ENCODE peak calls at places on chromosomes 2 and 18, in nine cellular contexts. V is CD4-positive, alpha-beta memory T cell; C is upper lobe of right lung; D is K562; E is PC-9; W is small intestine; F is mammary epithelial cell; Q is psoas muscle; S is naive thymus-derived CD4-positive, alpha-beta T cell. N is an unnamed sample.

GRCh38 chr2:180647651-180648050 is 332.8 kb upstream of the UBE2E3 start:
- DNase-seq in F (no peak), Q (no peak), C (no peak), S (no peak), W (no peak), D (no peak), V (no peak), E (no peak), N (no peak)

GRCh38 chr2:240460781-240461431 is 25.4 kb downstream of the GPC1 start:
- DNase-seq in S (no peak), W (no peak), E (no peak), C (peak; percentile 57), D (no peak), F (no peak), V (no peak), Q (peak; percentile 52), N (no peak)

GRCh38 chr2:171598713-171599319 is 76.5 kb downstream of the CYBRD1 start:
- DNase-seq in E (peak; percentile 47), F (peak; percentile 51), V (peak; percentile 54), S (peak; percentile 33), D (peak; percentile 82), Q (no peak), C (no peak), W (peak; percentile 76), N (peak; percentile 74)

GRCh38 chr2:140650825-140651224 is 1480.0 kb downstream of the LRP1B start:
- DNase-seq in Q (no peak), E (no peak), W (no peak), D (no peak), F (peak; percentile 33), S (no peak), V (no peak), C (no peak), N (no peak)

GRCh38 chr18:24342347-24342746 is 55.3 kb downstream of the OSBPL1A start:
- DNase-seq in W (no peak), D (no peak), E (no peak), C (no peak), V (no peak), S (no peak), F (no peak), Q (no peak), N (no peak)

GRCh38 chr2:104938226-104938941 is 84.5 kb downstream of the POU3F3 start:
- DNase-seq in S (no peak), E (no peak), C (no peak), V (no peak), W (no peak), Q (no peak), F (no peak), D (no peak), N (no peak)

GRCh38 chr2:40410695-40411094 is 41.2 kb downstream of the SLC8A1 start:
- DNase-seq in F (no peak), Q (no peak), W (no peak), E (no peak), C (no peak), D (no peak), V (no peak), S (no peak), N (no peak)

GRCh38 chr2:218003265-218003950 is 613 bp upstream of the TNS1 start:
- DNase-seq in V (no peak), Q (no peak), E (no peak), W (no peak), C (no peak), D (no peak), F (no peak), S (no peak), N (no peak)

GRCh38 chr2:181813963-181814565 is 77.5 kb upstream of the ITPRID2 start:
- DNase-seq in C (no peak), D (no peak), V (no peak), S (no peak), Q (no peak), F (no peak), E (no peak), W (no peak), N (peak; percentile 34)

GRCh38 chr2:163808406-163808805 is 72.6 kb upstream of the FIGN start:
- DNase-seq in W (no peak), Q (no peak), E (no peak), S (no peak), F (no peak), D (no peak), C (no peak), V (no peak), N (no peak)

DNA sequence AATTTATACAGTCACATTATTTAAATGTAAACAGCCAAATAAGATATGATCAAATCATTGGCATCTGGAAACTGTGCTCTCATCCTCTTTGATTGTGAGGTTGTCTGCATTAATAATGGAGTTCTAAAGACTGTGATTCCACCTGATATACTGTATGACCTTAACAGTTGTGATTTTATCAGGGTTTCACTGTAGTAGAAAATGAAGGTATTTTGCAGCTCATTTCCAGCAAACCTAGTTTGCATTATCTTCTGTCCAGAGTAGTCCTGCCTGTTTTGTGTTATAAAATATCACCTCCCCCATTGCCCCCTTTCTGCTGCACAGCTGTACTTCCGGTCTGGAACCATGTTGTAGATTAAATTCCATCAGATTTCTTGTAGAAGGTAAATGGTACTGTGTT is 731.6 kb upstream of the FANCL start:
- DNase-seq in S (no peak), V (no peak), C (no peak), Q (no peak), E (no peak), W (no peak), D (no peak), F (no peak), N (no peak)
- H3K27me3 ChIP-seq in S (peaks cover 2% of the 10 kb centered on the region), V (no peaks in the 10 kb centered on the region), C (no peaks in the 10 kb centered on the region), Q (no peaks in the 10 kb centered on the region), E (peaks cover 47% of the 10 kb centered on the region), W (no peaks in the 10 kb centered on the region), D (no peaks in the 10 kb centered on the region), F (no peaks in the 10 kb centered on the region), N (no peaks in the 10 kb centered on the region)

GRCh38 chr2:64860321-64860751 is 128.9 kb upstream of the SLC1A4 start:
- DNase-seq in F (no peak), W (no peak), V (no peak), Q (peak; percentile 57), D (no peak), E (no peak), S (no peak), C (no peak), N (peak; percentile 56)
- H3K27ac ChIP-seq in F (no peak overlapping the region), W (peak overlapping the region; percentile 89), V (no peak overlapping the region), Q (peak overlapping the region; percentile 93), D (peak overlapping the region; percentile 67), E (peak overlapping the region; percentile 86), S (no peak overlapping the region), C (peak overlapping the region; percentile 96), N (peak overlapping the region; percentile 99)

GRCh38 chr2:174326880-174327558 is 7.7 kb upstream of the SP9 start:
- DNase-seq in S (no peak), C (no peak), E (no peak), Q (no peak), F (no peak), D (peak; percentile 8), W (no peak), V (peak; percentile 36), N (no peak)

GRCh38 chr2:174327559-174327897 is 7.2 kb upstream of the SP9 start:
- DNase-seq in C (no peak), D (peak; percentile 7), Q (no peak), W (no peak), V (peak; percentile 14), E (no peak), S (no peak), F (no peak), N (no peak)

GRCh38 chr2:174325932-174326879 is 8.5 kb upstream of the SP9 start:
- DNase-seq in F (no peak), D (peak; percentile 86), Q (peak; percentile 57), S (peak; percentile 40), E (no peak), W (no peak), V (peak; percentile 24), C (no peak), N (no peak)

GRCh38 chr2:174325373-174325772 is 9.4 kb upstream of the SP9 start:
- DNase-seq in S (no peak), F (no peak), C (no peak), Q (no peak), E (no peak), W (no peak), V (no peak), D (peak; percentile 27), N (no peak)

GRCh38 chr2:174322139-174322538 is 12.6 kb upstream of the SP9 start:
- DNase-seq in D (peak; percentile 24), W (no peak), C (no peak), E (no peak), Q (no peak), F (no peak), S (no peak), V (no peak), N (no peak)
- H3K27me3 ChIP-seq in D (peaks cover 22% of the 10 kb centered on the region), W (peaks cover 18% of the 10 kb centered on the region), C (peaks cover 55% of the 10 kb centered on the region), E (peaks cover 6% of the 10 kb centered on the region), Q (peaks cover 4% of the 10 kb centered on the region), F (peaks cover 11% of the 10 kb centered on the region), S (peaks cover 26% of the 10 kb centered on the region), V (peaks cover 20% of the 10 kb centered on the region), N (peaks cover 21% of the 10 kb centered on the region)

GRCh38 chr2:55926974-55927373 is 3.4 kb upstream of the EFEMP1 start:
- DNase-seq in W (no peak), V (no peak), C (no peak), D (no peak), S (no peak), E (no peak), Q (no peak), F (no peak), N (no peak)

GRCh38 chr2:55926246-55926645 is 2.7 kb upstream of the EFEMP1 start:
- DNase-seq in E (no peak), W (no peak), Q (no peak), F (no peak), V (no peak), D (no peak), C (no peak), S (no peak), N (no peak)

GRCh38 chr2:55922488-55922887 is 1.1 kb downstream of the EFEMP1 start:
- DNase-seq in C (no peak), Q (no peak), D (no peak), F (peak; percentile 45), W (no peak), E (no peak), V (no peak), S (no peak), N (no peak)

GRCh38 chr2:55923978-55924325 is 370 bp upstream of the EFEMP1 start:
- DNase-seq in F (no peak), V (no peak), Q (no peak), S (no peak), C (no peak), E (no peak), D (no peak), W (no peak), N (no peak)

DNA sequence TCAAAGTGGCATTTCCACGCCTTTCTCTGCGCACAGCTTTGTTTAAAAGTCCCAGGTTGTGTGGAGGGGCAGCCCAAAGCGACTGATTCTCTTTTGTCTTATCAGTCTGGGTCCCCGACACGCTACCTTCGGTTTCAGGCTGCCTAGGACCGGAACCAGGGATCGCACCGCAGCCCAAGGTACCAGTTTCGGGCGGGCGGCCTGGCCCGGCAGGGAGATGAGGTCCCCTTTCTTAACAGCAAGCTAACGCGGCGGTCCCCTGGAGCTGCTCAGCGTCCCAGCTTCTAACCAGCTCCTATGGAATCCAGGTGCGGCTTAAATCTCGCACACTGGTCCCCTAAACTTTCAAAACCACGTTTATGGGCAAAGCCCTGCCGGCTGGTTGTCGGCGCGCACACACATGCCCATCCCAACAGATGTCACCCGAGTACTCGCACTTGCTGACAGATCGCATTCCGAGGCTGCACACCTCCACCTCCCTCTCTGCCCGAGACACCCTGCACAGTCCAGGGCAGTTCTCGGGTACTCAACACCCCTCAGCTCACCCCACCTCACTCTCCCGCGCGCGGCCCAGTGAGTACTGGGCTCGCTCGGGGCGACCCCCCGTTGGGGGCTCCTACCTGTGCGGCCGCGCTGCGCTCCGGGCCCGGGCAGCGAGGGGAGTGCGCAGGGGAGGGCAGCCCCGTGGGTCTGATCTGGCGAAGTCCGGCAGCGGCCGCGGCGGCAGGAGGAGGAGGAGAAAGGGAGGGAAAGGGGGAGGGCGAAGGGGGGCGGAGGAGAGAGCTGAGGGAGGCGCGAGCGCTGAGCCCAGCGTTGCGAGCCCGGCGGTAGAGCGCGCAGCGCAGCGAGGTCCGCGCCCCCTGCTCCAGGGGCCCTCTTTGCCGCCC is at the start of gene EFEMP1:
- DNase-seq in W (no peak), D (no peak), F (peak; percentile 87), C (peak; percentile 91), V (no peak), S (no peak), E (peak; percentile 80), Q (peak; percentile 72), N (no peak)
- H3K27ac ChIP-seq in W (peak within 1 kb of the TSS; percentile 34), D (no peak within 1 kb of the TSS), F (peak within 1 kb of the TSS; percentile 51), C (peak within 1 kb of the TSS; percentile 75), V (no peak within 1 kb of the TSS), S (no peak within 1 kb of the TSS), E (no peak within 1 kb of the TSS), Q (no peak within 1 kb of the TSS), N (no peak within 1 kb of the TSS)